ENCODE peak calls at places on chromosomes 13 and 19, in six cellular contexts. Y is gastrocnemius medialis, C is GM23248, Z is cardiac muscle cell, A is GM23338, P is aorta. W is an unnamed sample. For H3K36me3, the result is how much of the 10 kb centered on the place peaks cover.

GRCh38 chr19:38736036-38736412 is 8.2 kb downstream of the CAPN12 start:
- DNase-seq in Y (no peak), C (peak), Z (no peak), A (peak), P (peak), W (peak)

GRCh38 chr13:105278797-105279425 is 1256.6 kb downstream of the EFNB2 start:
- DNase-seq in Y (no peak), C (no peak), Z (no peak), A (peak), P (no peak), W (no peak)

GRCh38 chr19:49362048-49362925 is at the start of gene TEAD2:
- DNase-seq in Y (peak), C (peak), Z (peak), A (peak), P (peak), W (peak)

GRCh38 chr13:65725001-65725400 is 1505.1 kb downstream of the PCDH9 start:
- DNase-seq in Y (no peak), C (no peak), Z (peak), A (no peak), P (no peak), W (no peak)

GRCh38 chr13:95254341-95254740 is 46.9 kb downstream of the ABCC4 start:
- DNase-seq in Y (no peak), C (peak), Z (no peak), A (no peak), P (no peak), W (no peak)

GRCh38 chr13:102584423-102584822 is 12.4 kb upstream of the TPP2 start:
- DNase-seq in Y (no peak), C (no peak), Z (no peak), A (no peak), P (no peak), W (no peak)

GRCh38 chr19:32303193-32303592 is 42.2 kb upstream of the ZNF507 start:
- DNase-seq in Y (no peak), C (no peak), Z (no peak), A (no peak), P (no peak), W (no peak)

GRCh38 chr13:39776439-39776838 is 121.0 kb downstream of the COG6 start:
- DNase-seq in Y (no peak), C (peak), Z (peak), A (no peak), P (no peak), W (no peak)

GRCh38 chr19:2912306-2912705 is 11.6 kb downstream of the ZNF57 start:
- DNase-seq in Y (no peak), C (no peak), Z (no peak), A (no peak), P (no peak), W (no peak)

GRCh38 chr19:48925240-48925843 is 8.2 kb upstream of the DHDH start:
- DNase-seq in Y (no peak), C (peak), Z (peak), A (no peak), P (no peak), W (no peak)

GRCh38 chr13:92951273-92951820 is 275.3 kb upstream of the GPC6 start:
- DNase-seq in Y (no peak), C (no peak), Z (peak), A (no peak), P (no peak), W (no peak)

GRCh38 chr13:108225440-108225839 is 7.2 kb downstream of the ABHD13 start:
- DNase-seq in Y (no peak), C (no peak), Z (no peak), A (no peak), P (no peak), W (no peak)

GRCh38 chr13:68190826-68191225 is 960.7 kb upstream of the PCDH9 start:
- DNase-seq in Y (no peak), C (no peak), Z (no peak), A (no peak), P (no peak), W (no peak)

GRCh38 chr19:28406966-28407365 is 806.0 kb downstream of the UQCRFS1 start:
- DNase-seq in Y (no peak), C (no peak), Z (peak), A (no peak), P (no peak), W (no peak)

GRCh38 chr19:51803965-51804364 is 9.0 kb downstream of the FPR3 start:
- DNase-seq in Y (no peak), C (no peak), Z (peak), A (no peak), P (no peak), W (no peak)

GRCh38 chr13:63396746-63397145 is 1981.1 kb upstream of the PCDH20 start:
- DNase-seq in Y (no peak), C (no peak), Z (no peak), A (no peak), P (no peak), W (no peak)

GRCh38 chr19:57171551-57172081 is 4.3 kb upstream of the DUXA start:
- DNase-seq in Y (no peak), C (peak), Z (peak), A (peak), P (peak), W (peak)

GRCh38 chr19:29764322-29764721 is 47.5 kb upstream of the CCNE1 start:
- DNase-seq in Y (no peak), C (no peak), Z (no peak), A (no peak), P (no peak), W (no peak)

GRCh38 chr13:99345345-99345744 is 38.1 kb upstream of the GPR183 start:
- DNase-seq in Y (no peak), C (no peak), Z (no peak), A (no peak), P (no peak), W (no peak)

GRCh38 chr13:46858776-46859175 is 38.1 kb downstream of the HTR2A start:
- DNase-seq in Y (no peak), C (peak), Z (no peak), A (no peak), P (no peak), W (no peak)

GRCh38 chr13:38888309-38888708 is 102.3 kb downstream of the STOML3 start:
- DNase-seq in Y (no peak), C (peak), Z (peak), A (no peak), P (no peak), W (no peak)

GRCh38 chr13:46165485-46166220 is 16.3 kb downstream of the LCP1 start:
- DNase-seq in Y (no peak), C (no peak), Z (no peak), A (no peak), P (no peak), W (no peak)

GRCh38 chr13:33119886-33120543 is 103.8 kb downstream of the KL start:
- DNase-seq in Y (no peak), C (peak), Z (no peak), A (no peak), P (no peak), W (no peak)

GRCh38 chr13:113106666-113107065 is 1.1 kb downstream of the F7 start:
- DNase-seq in Y (no peak), C (no peak), Z (no peak), A (no peak), P (no peak), W (no peak)

GRCh38 chr19:13029893-13030292 is 34.6 kb downstream of the NFIX start:
- DNase-seq in Y (no peak), C (peak), Z (no peak), A (peak), P (peak), W (no peak)

GRCh38 chr13:109494955-109495354 is 291.4 kb downstream of the IRS2 start:
- DNase-seq in Y (no peak), C (peak), Z (peak), A (no peak), P (no peak), W (no peak)

GRCh38 chr19:34253711-34254551 is 423 bp upstream of the GARRE1 start:
- DNase-seq in Y (no peak), C (peak), Z (no peak), A (peak), P (peak), W (peak)

GRCh38 chr19:13768510-13768909 is 4.2 kb downstream of the MRI1 start:
- DNase-seq in Y (no peak), C (no peak), Z (no peak), A (no peak), P (no peak), W (no peak)

GRCh38 chr13:113561417-113562084 is 23.0 kb upstream of the TFDP1 start:
- DNase-seq in Y (no peak), C (no peak), Z (no peak), A (no peak), P (no peak), W (no peak)

GRCh38 chr19:6126335-6126974 is 9.0 kb upstream of the ACSBG2 start:
- DNase-seq in Y (no peak), C (peak), Z (peak), A (peak), P (no peak), W (no peak)

GRCh38 chr19:30073152-30074000 is 131.3 kb downstream of the URI1 start:
- DNase-seq in Y (no peak), C (no peak), Z (no peak), A (peak), P (peak), W (no peak)

GRCh38 chr19:30367421-30367820 is 4.8 kb upstream of the ZNF536 start:
- DNase-seq in Y (no peak), C (no peak), Z (no peak), A (no peak), P (no peak), W (no peak)

GRCh38 chr13:25180450-25180794 is 8.3 kb upstream of the AMER2 start:
- DNase-seq in Y (no peak), C (no peak), Z (no peak), A (no peak), P (no peak), W (no peak)

GRCh38 chr13:45332831-45333219 is 8.2 kb downstream of the TPT1 start:
- DNase-seq in Y (no peak), C (no peak), Z (no peak), A (peak), P (no peak), W (no peak)

GRCh38 chr19:15317392-15318011 is 14.8 kb downstream of the BRD4 start:
- DNase-seq in Y (no peak), C (peak), Z (peak), A (peak), P (no peak), W (no peak)

GRCh38 chr19:4437103-4437502 is 20.5 kb downstream of the UBXN6 start:
- DNase-seq in Y (no peak), C (no peak), Z (no peak), A (no peak), P (no peak), W (no peak)

GRCh38 chr13:29131159-29131558 is 311.0 kb downstream of the MTUS2 start:
- DNase-seq in Y (no peak), C (no peak), Z (no peak), A (no peak), P (no peak), W (no peak)

GRCh38 chr19:1901940-1902404 is 3.2 kb upstream of the ADAT3 start:
- DNase-seq in Y (peak), C (no peak), Z (no peak), A (no peak), P (peak), W (peak)
- H3K27ac ChIP-seq in Y (peak), C (no peak), Z (no peak), A (no peak), P (no peak), W (peak)

GRCh38 chr19:41253660-41254059 is 10.5 kb upstream of the HNRNPUL1 start:
- DNase-seq in Y (no peak), C (no peak), Z (no peak), A (no peak), P (no peak), W (no peak)
- H3K36me3 ChIP-seq in Y (under half), C (half or more), Z (under half), A (under half), P (under half), W (half or more)

DNA sequence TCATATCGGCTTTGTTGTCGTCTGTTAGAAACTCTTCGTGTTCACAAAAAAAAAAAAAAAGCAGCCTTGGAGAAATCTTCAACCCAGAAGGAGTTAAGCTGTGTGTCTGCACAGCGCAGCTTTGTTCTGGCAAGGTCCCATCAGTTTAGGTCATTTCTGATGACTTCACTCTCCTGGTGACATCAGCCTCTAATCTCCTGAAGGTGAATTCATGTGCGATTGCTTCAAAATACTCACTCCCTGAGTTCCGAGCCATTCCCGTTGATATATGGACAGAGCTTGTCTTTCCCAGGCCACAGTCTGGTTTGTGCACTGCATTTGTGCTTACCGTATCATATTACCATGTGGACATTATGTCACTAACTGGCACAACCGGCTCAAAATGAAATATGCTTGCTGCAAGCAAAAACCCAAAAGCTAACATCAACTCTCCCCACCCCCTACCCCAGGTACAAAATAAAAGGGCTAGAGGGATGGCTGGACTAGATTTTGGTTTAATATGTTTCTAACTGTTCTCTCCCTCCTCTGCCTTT is 342.4 kb downstream of the KCNRG start:
- DNase-seq in Y (no peak), C (peak), Z (peak), A (no peak), P (no peak), W (no peak)
- H3K27ac ChIP-seq in Y (peak), C (peak), Z (no peak), A (no peak), P (peak), W (peak)

GRCh38 chr19:7224205-7224833 is 69.9 kb downstream of the INSR start:
- DNase-seq in Y (peak), C (peak), Z (peak), A (no peak), P (no peak), W (no peak)
- H3K36me3 ChIP-seq in Y (under half), C (under half), Z (under half), A (under half), P (under half), W (under half)

DNA sequence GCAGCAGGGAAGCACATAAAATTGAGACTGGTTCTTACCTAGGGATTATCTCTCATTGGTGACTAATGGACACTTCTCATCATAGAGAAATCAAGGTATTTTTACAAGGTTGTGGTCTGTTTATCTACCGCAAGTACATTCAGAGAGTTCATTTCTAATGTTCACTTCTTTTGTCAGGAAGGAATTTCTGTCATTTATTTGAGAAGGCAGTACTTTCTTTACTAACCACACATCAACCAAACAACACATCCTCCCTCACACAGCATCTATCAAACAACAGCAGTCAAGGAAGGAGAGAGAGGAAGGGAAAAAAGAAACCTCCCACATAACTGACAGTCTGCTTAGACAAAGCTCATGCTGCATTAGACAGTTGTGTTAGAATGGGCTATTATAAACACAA is 182.3 kb upstream of the KLF12 start:
- DNase-seq in Y (no peak), C (no peak), Z (peak), A (no peak), P (no peak), W (no peak)
- H3K27ac ChIP-seq in Y (no peak), C (no peak), Z (no peak), A (no peak), P (no peak), W (no peak)

GRCh38 chr19:16535381-16535780 is 6.9 kb downstream of the CHERP start:
- DNase-seq in Y (no peak), C (no peak), Z (no peak), A (no peak), P (no peak), W (no peak)
- H3K36me3 ChIP-seq in Y (under half), C (under half), Z (under half), A (under half), P (under half), W (half or more)

GRCh38 chr19:42130254-42130573 is 2.0 kb downstream of the POU2F2 start:
- DNase-seq in Y (no peak), C (no peak), Z (no peak), A (no peak), P (no peak), W (no peak)
- H3K27ac ChIP-seq in Y (no peak), C (no peak), Z (no peak), A (no peak), P (no peak), W (no peak)

W was measured in left ventricle myocardium inferior.